ENCODE peak calls at places on chromosomes 2 and 18, in four cellular contexts. One of them, this sample, is unnamed.

GRCh38 chr2:60359569-60359968 is 193.9 kb downstream of the BCL11A start:
- DNase-seq in stimulated activated CD4-positive, alpha-beta T cell treated with anti-CD3 and anti-CD28 coated beads, Interleukin-2, amount 100 ng/mL, for 48 hours: no peak
- DNase-seq in COR-L47: no peak
- DNase-seq in EH: no peak
- DNase-seq in this sample: no peak

GRCh38 chr18:4541588-4541987 is 86.5 kb upstream of the DLGAP1 start:
- DNase-seq in EH: no peak
- DNase-seq in stimulated activated CD4-positive, alpha-beta T cell treated with anti-CD3 and anti-CD28 coated beads, Interleukin-2, amount 100 ng/mL, for 48 hours: no peak
- DNase-seq in COR-L47: no peak
- DNase-seq in this sample: no peak

GRCh38 chr2:19086351-19086750 is 272.1 kb downstream of the OSR1 start:
- DNase-seq in COR-L47: no peak
- DNase-seq in stimulated activated CD4-positive, alpha-beta T cell treated with anti-CD3 and anti-CD28 coated beads, Interleukin-2, amount 100 ng/mL, for 48 hours: no peak
- DNase-seq in EH: no peak
- DNase-seq in this sample: no peak

GRCh38 chr2:238921259-238921658 is 73.4 kb downstream of the TWIST2 start:
- DNase-seq in EH: no peak
- DNase-seq in COR-L47: no peak
- DNase-seq in stimulated activated CD4-positive, alpha-beta T cell treated with anti-CD3 and anti-CD28 coated beads, Interleukin-2, amount 100 ng/mL, for 48 hours: no peak
- DNase-seq in this sample: no peak

GRCh38 chr18:46261799-46262198 is 157.6 kb downstream of the HAUS1 start:
- DNase-seq in EH: peak; percentile 49
- DNase-seq in COR-L47: no peak
- DNase-seq in stimulated activated CD4-positive, alpha-beta T cell treated with anti-CD3 and anti-CD28 coated beads, Interleukin-2, amount 100 ng/mL, for 48 hours: no peak
- DNase-seq in this sample: no peak

GRCh38 chr18:62981566-62981965 is 266.2 kb downstream of the PHLPP1 start:
- DNase-seq in COR-L47: no peak
- DNase-seq in stimulated activated CD4-positive, alpha-beta T cell treated with anti-CD3 and anti-CD28 coated beads, Interleukin-2, amount 100 ng/mL, for 48 hours: no peak
- DNase-seq in EH: no peak
- DNase-seq in this sample: no peak

GRCh38 chr2:16613475-16613874 is 52.2 kb downstream of the CYRIA start:
- DNase-seq in COR-L47: peak; percentile 13
- DNase-seq in EH: no peak
- DNase-seq in stimulated activated CD4-positive, alpha-beta T cell treated with anti-CD3 and anti-CD28 coated beads, Interleukin-2, amount 100 ng/mL, for 48 hours: no peak
- DNase-seq in this sample: peak; percentile 38

GRCh38 chr2:33320573-33320972 is 155.9 kb upstream of the RASGRP3 start:
- DNase-seq in COR-L47: no peak
- DNase-seq in EH: no peak
- DNase-seq in stimulated activated CD4-positive, alpha-beta T cell treated with anti-CD3 and anti-CD28 coated beads, Interleukin-2, amount 100 ng/mL, for 48 hours: no peak
- DNase-seq in this sample: no peak

GRCh38 chr2:64602436-64602835 is 51.3 kb downstream of the SERTAD2 start:
- DNase-seq in stimulated activated CD4-positive, alpha-beta T cell treated with anti-CD3 and anti-CD28 coated beads, Interleukin-2, amount 100 ng/mL, for 48 hours: no peak
- DNase-seq in COR-L47: no peak
- DNase-seq in EH: no peak
- DNase-seq in this sample: no peak

GRCh38 chr2:165833156-165833555 is 39.1 kb upstream of the GALNT3 start:
- DNase-seq in stimulated activated CD4-positive, alpha-beta T cell treated with anti-CD3 and anti-CD28 coated beads, Interleukin-2, amount 100 ng/mL, for 48 hours: no peak
- DNase-seq in EH: peak; percentile 68
- DNase-seq in COR-L47: no peak
- DNase-seq in this sample: peak; percentile 74

GRCh38 chr2:239966848-239967136 is 58.4 kb downstream of the NDUFA10 start:
- DNase-seq in EH: no peak
- DNase-seq in COR-L47: no peak
- DNase-seq in stimulated activated CD4-positive, alpha-beta T cell treated with anti-CD3 and anti-CD28 coated beads, Interleukin-2, amount 100 ng/mL, for 48 hours: no peak
- DNase-seq in this sample: no peak

GRCh38 chr2:173874899-173875247 is 90.3 kb downstream of the SP3 start:
- DNase-seq in EH: no peak
- DNase-seq in stimulated activated CD4-positive, alpha-beta T cell treated with anti-CD3 and anti-CD28 coated beads, Interleukin-2, amount 100 ng/mL, for 48 hours: no peak
- DNase-seq in COR-L47: no peak
- DNase-seq in this sample: no peak

GRCh38 chr2:219567791-219568361 is 3.5 kb downstream of the OBSL1 start:
- DNase-seq in COR-L47: no peak
- DNase-seq in EH: no peak
- DNase-seq in stimulated activated CD4-positive, alpha-beta T cell treated with anti-CD3 and anti-CD28 coated beads, Interleukin-2, amount 100 ng/mL, for 48 hours: no peak
- DNase-seq in this sample: no peak

This sample was measured in MCF 10A.